ENCODE peak calls at places on chromosome 18, in seven cellular contexts. H is neural progenitor cell; Y is IMR-90; A is CD8-positive, alpha-beta memory T cell; E is psoas muscle; K is ascending aorta; F is body of pancreas. M is an unnamed sample. For H3K27me3 and H3K4me1, the result is how much of the 10 kb centered on the place peaks cover.

GRCh38 chr18:7619676-7620075 is 52.6 kb downstream of the PTPRM start:
- DNase-seq in E (no peak), K (no peak), F (no peak), Y (no peak), A (no peak), H (no peak), M (no peak)

GRCh38 chr18:3761266-3761665 is 311.3 kb downstream of the TGIF1 start:
- DNase-seq in H (no peak), F (no peak), Y (no peak), A (no peak), E (no peak), K (no peak), M (no peak)

GRCh38 chr18:79203017-79203605 is 133.9 kb downstream of the ATP9B start:
- DNase-seq in K (no peak), F (no peak), E (no peak), Y (peak), H (no peak), A (no peak), M (no peak)

GRCh38 chr18:46794607-46795006 is 37.8 kb upstream of the ST8SIA5 start:
- DNase-seq in H (peak), K (no peak), F (no peak), A (no peak), E (no peak), Y (no peak), M (peak)

GRCh38 chr18:32576296-32576916 is 105.7 kb upstream of the GAREM1 start:
- DNase-seq in A (no peak), H (peak), E (no peak), Y (peak), K (no peak), F (peak), M (peak)

GRCh38 chr18:44938396-44939036 is 257.8 kb downstream of the SETBP1 start:
- DNase-seq in A (no peak), H (peak), E (no peak), Y (no peak), K (no peak), F (peak), M (no peak)

GRCh38 chr18:13612111-13612997 is 114.0 kb downstream of the FAM210A start:
- DNase-seq in H (no peak), A (peak), E (no peak), Y (no peak), K (no peak), F (no peak), M (no peak)

GRCh38 chr18:72935744-72936143 is 68.0 kb upstream of the NETO1 start:
- DNase-seq in H (no peak), F (no peak), A (no peak), Y (no peak), E (no peak), K (no peak), M (no peak)

GRCh38 chr18:35383136-35383535 is 6.0 kb upstream of the ZNF396 start:
- DNase-seq in H (no peak), F (no peak), E (no peak), A (no peak), Y (no peak), K (no peak), M (no peak)

GRCh38 chr18:34023471-34023870 is 201.2 kb downstream of the NOL4 start:
- DNase-seq in Y (peak), A (no peak), H (peak), F (no peak), E (no peak), K (no peak), M (peak)

GRCh38 chr18:45755936-45756335 is 32.0 kb downstream of the SLC14A1 start:
- DNase-seq in F (peak), E (no peak), H (no peak), A (no peak), Y (peak), K (peak), M (no peak)

GRCh38 chr18:8217041-8217564 is 392.1 kb upstream of the RAB12 start:
- DNase-seq in K (no peak), E (no peak), H (peak), F (no peak), Y (peak), A (no peak), M (no peak)

GRCh38 chr18:42064109-42064508 is 109.1 kb downstream of the PIK3C3 start:
- DNase-seq in A (no peak), F (no peak), Y (peak), H (no peak), E (no peak), K (no peak), M (no peak)

GRCh38 chr18:35201502-35201901 is 39.3 kb upstream of the ZNF397 start:
- DNase-seq in E (no peak), F (no peak), H (no peak), A (no peak), K (no peak), Y (no peak), M (no peak)

GRCh38 chr18:48073231-48073930 is 142.9 kb upstream of the SMAD2 start:
- DNase-seq in K (no peak), H (peak), F (no peak), A (no peak), Y (no peak), E (peak), M (no peak)

GRCh38 chr18:52602820-52603219 is 262.8 kb downstream of the DCC start:
- DNase-seq in E (no peak), F (no peak), K (no peak), H (no peak), A (no peak), Y (no peak), M (no peak)

GRCh38 chr18:8380926-8381325 is 228.3 kb upstream of the RAB12 start:
- DNase-seq in F (no peak), K (no peak), H (no peak), A (no peak), E (no peak), Y (peak), M (no peak)

GRCh38 chr18:26548144-26549102 is at the start of gene KCTD1:
- DNase-seq in Y (peak), E (peak), H (peak), A (peak), K (peak), F (peak), M (peak)

GRCh38 chr18:53319628-53320027 is 904.8 kb downstream of the MBD2 start:
- DNase-seq in F (no peak), H (no peak), A (no peak), K (no peak), E (no peak), Y (no peak), M (no peak)

GRCh38 chr18:57077786-57078552 is 68.9 kb upstream of the BOD1L2 start:
- DNase-seq in K (no peak), E (no peak), A (no peak), H (no peak), F (no peak), Y (no peak), M (peak)

GRCh38 chr18:57080479-57080878 is 66.4 kb upstream of the BOD1L2 start:
- DNase-seq in Y (no peak), F (no peak), K (no peak), E (no peak), A (no peak), H (no peak), M (no peak)

GRCh38 chr18:57075716-57076400 is 71.0 kb upstream of the BOD1L2 start:
- DNase-seq in K (no peak), Y (no peak), A (no peak), F (no peak), E (no peak), H (peak), M (peak)

GRCh38 chr18:57078614-57079013 is 68.3 kb upstream of the BOD1L2 start:
- DNase-seq in E (no peak), Y (no peak), A (no peak), H (no peak), K (no peak), F (no peak), M (no peak)

GRCh38 chr18:57077005-57077735 is 69.7 kb upstream of the BOD1L2 start:
- DNase-seq in Y (no peak), E (no peak), H (no peak), F (no peak), K (no peak), A (no peak), M (no peak)
- H3K27me3 ChIP-seq in Y (under half), E (under half), H (under half), F (under half), K (under half), A (under half), M (under half)

GRCh38 chr18:58995663-58996062 is 131.0 kb downstream of the ZNF532 start:
- DNase-seq in H (no peak), K (no peak), F (no peak), Y (no peak), A (no peak), E (no peak), M (no peak)

GRCh38 chr18:58991127-58991798 is 126.6 kb downstream of the ZNF532 start:
- DNase-seq in F (no peak), H (no peak), Y (peak), E (no peak), A (no peak), K (no peak), M (no peak)

GRCh38 chr18:58993260-58993659 is 128.6 kb downstream of the ZNF532 start:
- DNase-seq in Y (peak), H (no peak), A (no peak), F (no peak), K (no peak), E (no peak), M (no peak)

GRCh38 chr18:58990720-58991119 is 126.0 kb downstream of the ZNF532 start:
- DNase-seq in F (no peak), Y (no peak), H (no peak), E (no peak), A (no peak), K (no peak), M (no peak)

GRCh38 chr18:58992301-58993231 is 127.9 kb downstream of the ZNF532 start:
- DNase-seq in F (no peak), H (no peak), Y (no peak), K (no peak), A (no peak), E (no peak), M (no peak)
- H3K4me1 ChIP-seq in F (under half), H (under half), Y (under half), K (under half), A (under half), E (half or more), M (under half)

GRCh38 chr18:11820697-11821096 is 30.5 kb upstream of the CHMP1B start:
- DNase-seq in A (no peak), K (no peak), E (no peak), Y (no peak), H (no peak), F (no peak), M (no peak)

GRCh38 chr18:11821208-11821607 is 30.0 kb upstream of the CHMP1B start:
- DNase-seq in H (no peak), A (no peak), Y (no peak), E (no peak), K (no peak), F (no peak), M (no peak)

GRCh38 chr18:11818486-11819203 is 32.6 kb upstream of the CHMP1B start:
- DNase-seq in E (no peak), F (no peak), Y (no peak), K (no peak), H (no peak), A (no peak), M (no peak)

GRCh38 chr18:11819938-11820337 is 31.3 kb upstream of the CHMP1B start:
- DNase-seq in F (no peak), H (no peak), E (no peak), A (no peak), Y (no peak), K (no peak), M (no peak)

GRCh38 chr18:11817229-11817628 is 34.0 kb upstream of the CHMP1B start:
- DNase-seq in H (no peak), K (no peak), A (no peak), F (no peak), E (no peak), Y (no peak), M (no peak)
- H3K27me3 ChIP-seq in H (under half), K (under half), A (under half), F (under half), E (under half), Y (under half), M (under half)

DNA sequence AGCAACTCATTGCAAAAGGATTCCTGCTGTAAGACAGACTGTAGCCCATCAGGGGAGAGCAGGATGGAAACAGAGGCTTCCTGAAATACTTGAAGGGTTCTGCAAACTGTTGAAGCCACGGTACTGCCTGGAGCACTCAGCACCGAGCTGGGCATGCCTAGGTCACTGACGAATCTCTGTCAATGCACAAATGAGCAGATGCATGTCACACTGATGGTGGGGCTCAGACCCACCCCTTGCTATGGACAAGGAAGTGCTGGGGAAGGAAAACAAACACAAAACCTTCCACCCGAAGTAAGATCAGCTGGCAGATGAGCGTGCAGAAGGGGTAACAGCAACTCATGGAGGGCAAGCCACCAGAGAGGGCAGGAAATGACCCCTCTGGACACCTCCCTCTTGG is 136.7 kb downstream of the BCL2 start:
- DNase-seq in F (no peak), K (no peak), E (no peak), Y (no peak), A (no peak), H (no peak), M (no peak)
- H3K4me1 ChIP-seq in F (under half), K (under half), E (half or more), Y (under half), A (under half), H (under half), M (under half)

DNA sequence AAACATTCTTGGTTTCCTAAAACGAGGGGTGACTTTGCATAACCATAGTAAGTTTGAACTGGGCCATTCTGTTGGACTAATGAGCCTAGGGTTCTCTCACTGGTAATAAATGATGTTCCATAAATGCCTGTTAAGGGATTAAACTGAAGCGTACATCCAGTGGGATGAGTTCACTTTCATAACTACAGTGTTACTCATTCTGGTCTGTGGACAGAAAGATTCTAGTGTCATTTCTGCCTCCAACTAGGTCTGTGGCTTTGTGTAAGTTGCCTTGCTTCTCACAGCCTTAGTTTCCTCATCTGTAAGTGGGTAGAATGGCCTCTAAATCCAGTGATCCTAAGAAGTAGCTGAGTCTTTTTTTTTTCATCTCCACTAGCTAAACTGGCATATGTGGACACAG is 1860.6 kb upstream of the PIK3C3 start:
- DNase-seq in Y (no peak), A (no peak), F (no peak), E (no peak), K (no peak), H (no peak), M (no peak)
- H3K27me3 ChIP-seq in Y (under half), A (under half), F (under half), E (under half), K (under half), H (under half), M (under half)

DNA sequence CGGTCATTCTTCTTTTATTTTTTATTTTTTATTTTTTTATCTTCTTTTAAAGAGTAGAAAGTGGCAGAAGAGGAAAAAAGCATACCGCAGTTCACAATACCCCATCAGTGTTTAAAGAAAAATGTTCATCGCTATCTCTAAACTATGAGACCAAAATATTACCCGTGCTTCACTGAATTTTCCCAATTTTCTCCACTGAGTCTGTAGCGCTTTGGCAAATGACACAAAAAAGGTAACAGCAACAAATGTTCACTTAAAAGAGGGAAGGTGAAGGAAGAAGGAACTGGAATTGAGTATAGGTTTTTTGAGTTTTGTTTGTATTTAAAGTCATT is 15.1 kb upstream of the RIOK3 start:
- DNase-seq in E (no peak), H (no peak), K (no peak), A (no peak), F (no peak), Y (no peak), M (no peak)
- H3K4me1 ChIP-seq in E (under half), H (under half), K (under half), A (under half), F (under half), Y (under half), M (under half)

DNA sequence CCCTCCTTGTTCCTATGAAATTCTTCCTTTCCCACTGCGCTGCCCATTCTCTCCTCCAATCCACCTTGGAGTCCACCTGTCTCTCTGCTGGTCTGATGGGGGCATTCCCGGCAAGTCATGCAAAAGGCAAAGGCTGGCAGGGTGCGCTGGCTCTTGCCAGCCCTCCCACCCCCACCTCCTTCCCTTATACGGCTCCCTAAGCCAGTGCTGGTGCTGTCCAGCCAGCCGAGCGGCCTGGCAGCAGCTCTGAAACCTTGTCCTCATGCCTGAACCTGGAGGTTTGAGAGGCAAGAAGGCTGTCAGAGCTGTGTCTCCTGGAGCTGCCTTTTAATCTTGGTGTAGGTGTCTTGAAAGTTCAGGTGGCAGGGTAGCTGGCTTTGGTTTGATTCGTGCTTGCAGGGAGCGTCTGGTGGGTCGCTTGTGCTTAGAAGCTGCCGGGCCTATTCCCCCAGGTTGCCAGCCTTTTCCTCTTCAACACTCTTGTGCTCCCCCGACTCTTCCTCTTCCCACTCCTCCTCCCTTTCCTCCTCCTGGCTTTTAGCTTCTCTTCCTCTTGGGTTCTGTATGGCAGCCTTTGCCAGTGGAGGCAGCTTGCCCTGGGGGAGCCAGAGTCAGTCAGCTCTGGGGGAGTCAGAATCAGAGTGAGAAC is 748 bp downstream of the LIPG start:
- DNase-seq in E (peak), A (no peak), Y (no peak), F (no peak), K (no peak), H (peak), M (peak)
- H3K27me3 ChIP-seq in E (under half), A (under half), Y (half or more), F (under half), K (under half), H (under half), M (under half)

DNA sequence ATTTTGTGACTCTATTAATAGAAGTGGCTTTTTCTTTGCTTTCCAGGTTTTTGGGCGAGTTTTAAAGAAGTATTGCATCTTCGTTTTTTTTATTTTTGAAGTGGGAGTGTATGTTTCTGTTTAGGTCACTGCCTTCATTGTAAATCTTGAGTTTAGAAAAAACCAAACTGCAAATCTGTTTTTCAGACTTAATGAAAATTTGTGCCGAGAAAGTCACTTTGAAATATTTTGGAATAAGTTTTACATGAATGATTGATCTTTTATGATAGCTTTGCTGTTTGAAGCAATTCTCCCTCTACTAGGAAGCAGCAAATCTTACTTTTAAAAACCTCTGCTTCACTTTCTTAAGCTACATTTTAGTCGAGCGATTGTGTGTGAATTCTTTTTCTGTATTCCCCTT is 2.2 kb downstream of the SMAD4 start:
- DNase-seq in H (no peak), F (no peak), E (no peak), Y (no peak), K (no peak), A (no peak), M (no peak)
- H3K4me1 ChIP-seq in H (under half), F (half or more), E (half or more), Y (under half), K (under half), A (half or more), M (under half)

M was measured in H9.